ENCODE peak calls at places on chromosomes 13 and 19, in eight cellular contexts. V is hippocampal formation; I is CD4-positive, CD25-positive, alpha-beta regulatory T cell; D is dorsolateral prefrontal cortex; J is DMS79 treated with DMSO at 0.1 percent for 48 hours; F is H9; Z is foreskin fibroblast; Y is cardiac fibroblast. M is an unnamed sample.

GRCh38 chr13:20671789-20672188 is 31.7 kb upstream of the IL17D start:
- DNase-seq in V (no peak), I (no peak), D (no peak), J (no peak), F (no peak), Z (no peak), Y (no peak), M (no peak)

GRCh38 chr13:28584873-28585317 is 74.0 kb upstream of the POMP start:
- DNase-seq in V (no peak), I (no peak), D (no peak), J (no peak), F (no peak), Z (peak), Y (peak), M (peak)

GRCh38 chr19:17950310-17951150 is 16.4 kb upstream of the KCNN1 start:
- DNase-seq in V (no peak), I (no peak), D (no peak), J (peak), F (peak), Z (no peak), Y (no peak), M (no peak)

GRCh38 chr19:55702131-55702627 is 27.2 kb downstream of the EPN1 start:
- DNase-seq in V (no peak), I (no peak), D (no peak), J (no peak), F (no peak), Z (no peak), Y (no peak), M (no peak)

GRCh38 chr19:56139847-56140582 is 1.1 kb upstream of the ZNF444 start:
- DNase-seq in V (no peak), I (no peak), D (no peak), J (no peak), F (no peak), Z (peak), Y (peak), M (no peak)

GRCh38 chr13:106484755-106485193 is 50.7 kb downstream of the EFNB2 start:
- DNase-seq in V (no peak), I (no peak), D (no peak), J (no peak), F (no peak), Z (no peak), Y (peak), M (no peak)

GRCh38 chr19:8161135-8161646 is 11.8 kb upstream of the FBN3 start:
- DNase-seq in V (peak), I (peak), D (no peak), J (peak), F (peak), Z (no peak), Y (peak), M (no peak)

GRCh38 chr13:20446900-20447299 is 78.8 kb downstream of the CRYL1 start:
- DNase-seq in V (no peak), I (no peak), D (no peak), J (no peak), F (no peak), Z (peak), Y (no peak), M (no peak)

GRCh38 chr19:48145596-48146254 is 24.4 kb downstream of the LIG1 start:
- DNase-seq in V (no peak), I (no peak), D (no peak), J (no peak), F (no peak), Z (peak), Y (no peak), M (no peak)

GRCh38 chr19:9057505-9058258 is 29.2 kb upstream of the OR1M1 start:
- DNase-seq in V (no peak), I (no peak), D (no peak), J (no peak), F (no peak), Z (no peak), Y (no peak), M (no peak)

GRCh38 chr13:109666656-109667448 is 119.5 kb downstream of the IRS2 start:
- DNase-seq in V (no peak), I (no peak), D (no peak), J (no peak), F (no peak), Z (peak), Y (peak), M (no peak)

GRCh38 chr13:30892966-30893365 is 13.1 kb upstream of the MEDAG start:
- DNase-seq in V (no peak), I (no peak), D (no peak), J (no peak), F (peak), Z (peak), Y (peak), M (no peak)

GRCh38 chr13:32669030-32669646 is 82.9 kb downstream of the PDS5B start:
- DNase-seq in V (no peak), I (peak), D (no peak), J (peak), F (no peak), Z (peak), Y (peak), M (peak)

GRCh38 chr19:2636897-2637683 is 65.4 kb downstream of the GNG7 start:
- DNase-seq in V (peak), I (peak), D (peak), J (peak), F (peak), Z (peak), Y (peak), M (no peak)